ENCODE peak calls at places on chromosomes 2 and 18, in eight cellular contexts. One of them, this sample, is unnamed.

GRCh38 chr2:96874099-96874831 is 4.4 kb upstream of the SEMA4C start:
- DNase-seq in cardiac muscle cell: no peak
- DNase-seq in OCI-LY7: no peak
- DNase-seq in right cardiac atrium: no peak
- DNase-seq in pancreas: no peak
- DNase-seq in thoracic aorta: no peak
- DNase-seq in CD8-positive, alpha-beta memory T cell: no peak
- DNase-seq in neuronal stem cell: no peak
- DNase-seq in this sample: no peak

GRCh38 chr2:19009510-19009909 is 348.9 kb downstream of the OSR1 start:
- DNase-seq in cardiac muscle cell: no peak
- DNase-seq in OCI-LY7: no peak
- DNase-seq in right cardiac atrium: no peak
- DNase-seq in pancreas: no peak
- DNase-seq in thoracic aorta: no peak
- DNase-seq in CD8-positive, alpha-beta memory T cell: no peak
- DNase-seq in neuronal stem cell: no peak
- DNase-seq in this sample: no peak

GRCh38 chr18:62418258-62418657 is 93.1 kb downstream of the TNFRSF11A start:
- DNase-seq in cardiac muscle cell: no peak
- DNase-seq in OCI-LY7: no peak
- DNase-seq in right cardiac atrium: no peak
- DNase-seq in pancreas: no peak
- DNase-seq in thoracic aorta: no peak
- DNase-seq in CD8-positive, alpha-beta memory T cell: no peak
- DNase-seq in neuronal stem cell: no peak
- DNase-seq in this sample: no peak

GRCh38 chr2:28613181-28613580 is 117.3 kb downstream of the PLB1 start:
- DNase-seq in cardiac muscle cell: no peak
- DNase-seq in OCI-LY7: no peak
- DNase-seq in right cardiac atrium: no peak
- DNase-seq in pancreas: no peak
- DNase-seq in thoracic aorta: no peak
- DNase-seq in CD8-positive, alpha-beta memory T cell: no peak
- DNase-seq in neuronal stem cell: no peak
- DNase-seq in this sample: no peak

GRCh38 chr2:157055660-157056199 is 201.8 kb upstream of the GALNT5 start:
- DNase-seq in cardiac muscle cell: peak
- DNase-seq in OCI-LY7: peak
- DNase-seq in right cardiac atrium: no peak
- DNase-seq in pancreas: no peak
- DNase-seq in thoracic aorta: no peak
- DNase-seq in CD8-positive, alpha-beta memory T cell: no peak
- DNase-seq in neuronal stem cell: no peak
- DNase-seq in this sample: no peak

GRCh38 chr18:3411854-3412268 is 38.1 kb upstream of the TGIF1 start:
- DNase-seq in cardiac muscle cell: no peak
- DNase-seq in OCI-LY7: no peak
- DNase-seq in right cardiac atrium: peak
- DNase-seq in pancreas: no peak
- DNase-seq in thoracic aorta: no peak
- DNase-seq in CD8-positive, alpha-beta memory T cell: peak
- DNase-seq in neuronal stem cell: no peak
- DNase-seq in this sample: peak

GRCh38 chr2:238914648-238915015 is 66.7 kb downstream of the TWIST2 start:
- DNase-seq in cardiac muscle cell: no peak
- DNase-seq in OCI-LY7: no peak
- DNase-seq in right cardiac atrium: no peak
- DNase-seq in pancreas: no peak
- DNase-seq in thoracic aorta: no peak
- DNase-seq in CD8-positive, alpha-beta memory T cell: no peak
- DNase-seq in neuronal stem cell: no peak
- DNase-seq in this sample: no peak

GRCh38 chr2:45836316-45836715 is 184.8 kb downstream of the PRKCE start:
- DNase-seq in cardiac muscle cell: no peak
- DNase-seq in OCI-LY7: peak
- DNase-seq in right cardiac atrium: no peak
- DNase-seq in pancreas: no peak
- DNase-seq in thoracic aorta: no peak
- DNase-seq in CD8-positive, alpha-beta memory T cell: no peak
- DNase-seq in neuronal stem cell: peak
- DNase-seq in this sample: no peak

GRCh38 chr2:235879116-235879515 is 289.1 kb downstream of the GBX2 start:
- DNase-seq in cardiac muscle cell: no peak
- DNase-seq in OCI-LY7: no peak
- DNase-seq in right cardiac atrium: no peak
- DNase-seq in pancreas: no peak
- DNase-seq in thoracic aorta: no peak
- DNase-seq in CD8-positive, alpha-beta memory T cell: no peak
- DNase-seq in neuronal stem cell: no peak
- DNase-seq in this sample: no peak

GRCh38 chr2:121309801-121310200 is 24.8 kb upstream of the TFCP2L1 start:
- DNase-seq in cardiac muscle cell: no peak
- DNase-seq in OCI-LY7: no peak
- DNase-seq in right cardiac atrium: no peak
- DNase-seq in pancreas: no peak
- DNase-seq in thoracic aorta: no peak
- DNase-seq in CD8-positive, alpha-beta memory T cell: peak
- DNase-seq in neuronal stem cell: no peak
- DNase-seq in this sample: no peak

GRCh38 chr2:79723830-79724229 is 211.0 kb downstream of the CTNNA2 start:
- DNase-seq in cardiac muscle cell: no peak
- DNase-seq in OCI-LY7: no peak
- DNase-seq in right cardiac atrium: no peak
- DNase-seq in pancreas: no peak
- DNase-seq in thoracic aorta: no peak
- DNase-seq in CD8-positive, alpha-beta memory T cell: no peak
- DNase-seq in neuronal stem cell: no peak
- DNase-seq in this sample: no peak

GRCh38 chr2:207861789-207862188 is 92.1 kb upstream of the FZD5 start:
- DNase-seq in cardiac muscle cell: no peak
- DNase-seq in OCI-LY7: no peak
- DNase-seq in right cardiac atrium: no peak
- DNase-seq in pancreas: no peak
- DNase-seq in thoracic aorta: no peak
- DNase-seq in CD8-positive, alpha-beta memory T cell: no peak
- DNase-seq in neuronal stem cell: no peak
- DNase-seq in this sample: no peak

GRCh38 chr2:54787760-54788366 is 64.4 kb downstream of the EML6 start:
- DNase-seq in cardiac muscle cell: no peak
- DNase-seq in OCI-LY7: peak
- DNase-seq in right cardiac atrium: no peak
- DNase-seq in pancreas: no peak
- DNase-seq in thoracic aorta: no peak
- DNase-seq in CD8-positive, alpha-beta memory T cell: no peak
- DNase-seq in neuronal stem cell: no peak
- DNase-seq in this sample: no peak

GRCh38 chr2:54787270-54787669 is 63.8 kb downstream of the EML6 start:
- DNase-seq in cardiac muscle cell: no peak
- DNase-seq in OCI-LY7: peak
- DNase-seq in right cardiac atrium: no peak
- DNase-seq in pancreas: no peak
- DNase-seq in thoracic aorta: no peak
- DNase-seq in CD8-positive, alpha-beta memory T cell: no peak
- DNase-seq in neuronal stem cell: no peak
- DNase-seq in this sample: no peak

DNA sequence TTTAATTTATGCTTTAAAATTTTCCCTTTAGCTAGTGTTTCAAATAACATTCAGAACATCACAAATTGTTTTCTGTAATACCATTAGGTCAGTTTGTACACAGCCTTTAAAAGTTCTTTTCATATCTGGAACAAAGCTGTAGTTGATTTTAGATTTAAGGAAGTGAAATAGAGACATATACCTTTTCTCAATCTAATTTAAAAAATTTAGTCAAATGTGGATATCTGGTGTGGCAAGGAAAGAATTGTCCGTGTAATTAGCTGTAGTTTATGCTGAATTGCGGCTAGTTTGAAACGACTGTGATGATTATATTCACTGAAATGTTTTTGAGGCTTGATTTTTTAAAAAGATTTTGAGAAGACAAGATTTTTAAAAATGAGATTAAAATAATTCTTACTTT is 59.9 kb downstream of the EML6 start:
- DNase-seq in cardiac muscle cell: no peak
- DNase-seq in OCI-LY7: peak
- DNase-seq in right cardiac atrium: no peak
- DNase-seq in pancreas: no peak
- DNase-seq in thoracic aorta: no peak
- DNase-seq in CD8-positive, alpha-beta memory T cell: no peak
- DNase-seq in neuronal stem cell: no peak
- DNase-seq in this sample: no peak
- H3K27ac ChIP-seq in cardiac muscle cell: no peak
- H3K27ac ChIP-seq in OCI-LY7: peak
- H3K27ac ChIP-seq in right cardiac atrium: no peak
- H3K27ac ChIP-seq in pancreas: no peak
- H3K27ac ChIP-seq in thoracic aorta: no peak
- H3K27ac ChIP-seq in CD8-positive, alpha-beta memory T cell: no peak
- H3K27ac ChIP-seq in neuronal stem cell: no peak
- H3K27ac ChIP-seq in this sample: no peak

DNA sequence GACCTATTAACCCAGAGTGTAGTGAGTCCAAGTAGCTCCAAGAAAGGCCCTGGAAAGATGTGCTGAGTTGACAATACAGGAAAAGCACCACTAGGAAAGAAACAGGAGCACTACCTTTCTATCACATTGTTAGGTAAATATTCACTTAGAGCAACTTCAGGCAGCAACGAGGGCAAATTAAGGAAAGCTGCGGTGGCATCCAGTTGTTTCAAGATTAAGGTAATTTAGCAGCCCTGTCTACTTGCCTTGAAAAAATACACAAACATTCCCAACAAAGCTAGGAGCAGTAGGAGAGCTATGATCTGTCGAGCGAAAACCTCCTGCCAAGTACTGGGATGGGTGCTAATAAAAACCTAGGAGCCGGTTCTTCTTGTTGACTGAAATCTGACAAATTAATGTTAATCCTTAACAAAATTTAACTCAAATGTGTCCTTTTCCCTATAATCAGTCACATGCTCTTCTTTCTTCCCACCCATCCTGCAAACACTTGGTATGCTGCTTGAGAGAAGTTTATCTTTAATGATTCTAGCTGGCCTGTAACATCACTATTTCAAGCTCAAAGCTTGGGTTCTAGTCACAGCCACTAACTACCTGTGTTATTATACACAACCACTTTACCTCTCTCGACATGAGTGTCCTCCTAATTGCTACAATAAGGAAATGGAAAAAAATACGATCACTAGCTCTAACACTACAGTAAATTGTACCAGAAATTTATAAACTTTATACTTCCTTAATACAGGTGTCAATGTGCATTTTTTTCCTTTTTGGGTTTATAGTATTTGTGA is 2.0 kb downstream of the ACAA2 start:
- DNase-seq in cardiac muscle cell: no peak
- DNase-seq in OCI-LY7: no peak
- DNase-seq in right cardiac atrium: no peak
- DNase-seq in pancreas: no peak
- DNase-seq in thoracic aorta: no peak
- DNase-seq in CD8-positive, alpha-beta memory T cell: no peak
- DNase-seq in neuronal stem cell: no peak
- DNase-seq in this sample: no peak
- H3K4me3 ChIP-seq in cardiac muscle cell: no peak
- H3K4me3 ChIP-seq in OCI-LY7: peak
- H3K4me3 ChIP-seq in right cardiac atrium: no peak
- H3K4me3 ChIP-seq in pancreas: no peak
- H3K4me3 ChIP-seq in thoracic aorta: no peak
- H3K4me3 ChIP-seq in CD8-positive, alpha-beta memory T cell: no peak
- H3K4me3 ChIP-seq in neuronal stem cell: no peak
- H3K4me3 ChIP-seq in this sample: no peak

GRCh38 chr18:23302852-23303527 is 150.1 kb upstream of the RIOK3 start:
- DNase-seq in cardiac muscle cell: no peak
- DNase-seq in OCI-LY7: no peak
- DNase-seq in right cardiac atrium: no peak
- DNase-seq in pancreas: no peak
- DNase-seq in thoracic aorta: no peak
- DNase-seq in CD8-positive, alpha-beta memory T cell: no peak
- DNase-seq in neuronal stem cell: no peak
- DNase-seq in this sample: no peak

GRCh38 chr18:23302514-23302851 is 150.6 kb upstream of the RIOK3 start:
- DNase-seq in cardiac muscle cell: no peak
- DNase-seq in OCI-LY7: no peak
- DNase-seq in right cardiac atrium: no peak
- DNase-seq in pancreas: no peak
- DNase-seq in thoracic aorta: no peak
- DNase-seq in CD8-positive, alpha-beta memory T cell: no peak
- DNase-seq in neuronal stem cell: no peak
- DNase-seq in this sample: no peak

GRCh38 chr18:23311346-23312103 is 141.6 kb upstream of the RIOK3 start:
- DNase-seq in cardiac muscle cell: no peak
- DNase-seq in OCI-LY7: no peak
- DNase-seq in right cardiac atrium: peak
- DNase-seq in pancreas: no peak
- DNase-seq in thoracic aorta: peak
- DNase-seq in CD8-positive, alpha-beta memory T cell: no peak
- DNase-seq in neuronal stem cell: no peak
- DNase-seq in this sample: peak

GRCh38 chr18:23306842-23307241 is 146.2 kb upstream of the RIOK3 start:
- DNase-seq in cardiac muscle cell: no peak
- DNase-seq in OCI-LY7: no peak
- DNase-seq in right cardiac atrium: no peak
- DNase-seq in pancreas: no peak
- DNase-seq in thoracic aorta: no peak
- DNase-seq in CD8-positive, alpha-beta memory T cell: peak
- DNase-seq in neuronal stem cell: no peak
- DNase-seq in this sample: no peak

DNA sequence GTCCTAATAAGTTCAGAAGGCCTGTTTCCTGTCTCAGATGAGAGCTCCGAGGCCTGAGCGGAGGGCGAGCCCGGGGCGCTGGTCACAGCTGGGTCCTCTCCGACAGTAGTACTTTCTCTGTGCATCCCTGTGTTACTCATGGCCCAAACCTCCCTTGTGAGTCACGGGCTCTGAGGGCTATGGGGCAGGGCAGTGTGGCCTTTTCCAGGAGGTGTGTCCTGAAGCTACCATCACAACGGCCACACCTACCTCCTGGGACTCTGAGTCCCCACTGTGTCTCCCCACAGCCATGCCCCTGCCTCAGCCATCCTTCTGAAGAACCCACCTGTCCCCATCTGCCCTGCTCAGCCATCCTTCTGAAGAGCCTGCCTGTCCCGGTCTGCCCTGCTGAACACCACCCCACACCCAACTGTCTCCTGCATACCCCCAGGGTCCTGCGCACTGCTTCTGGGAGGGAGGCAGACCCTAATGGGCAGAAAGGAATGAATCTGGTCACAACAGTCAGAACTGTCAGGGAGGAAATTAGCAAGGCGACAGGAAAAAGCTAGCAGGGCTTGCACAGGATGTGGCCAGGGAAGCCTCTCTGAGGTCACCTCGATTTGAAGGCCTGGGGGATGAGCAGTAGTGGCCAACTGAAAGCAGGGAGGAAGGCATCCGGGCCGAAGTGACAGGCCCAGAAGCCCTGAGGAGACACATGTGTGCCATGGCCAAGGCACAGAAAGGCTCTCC is 145.4 kb upstream of the RIOK3 start:
- DNase-seq in cardiac muscle cell: no peak
- DNase-seq in OCI-LY7: peak
- DNase-seq in right cardiac atrium: no peak
- DNase-seq in pancreas: no peak
- DNase-seq in thoracic aorta: no peak
- DNase-seq in CD8-positive, alpha-beta memory T cell: no peak
- DNase-seq in neuronal stem cell: no peak
- DNase-seq in this sample: no peak
- H3K27ac ChIP-seq in cardiac muscle cell: no peak
- H3K27ac ChIP-seq in OCI-LY7: no peak
- H3K27ac ChIP-seq in right cardiac atrium: no peak
- H3K27ac ChIP-seq in pancreas: no peak
- H3K27ac ChIP-seq in thoracic aorta: peak
- H3K27ac ChIP-seq in CD8-positive, alpha-beta memory T cell: no peak
- H3K27ac ChIP-seq in neuronal stem cell: no peak
- H3K27ac ChIP-seq in this sample: no peak

GRCh38 chr2:8893978-8894820 is 56.8 kb upstream of the KIDINS220 start:
- DNase-seq in cardiac muscle cell: no peak
- DNase-seq in OCI-LY7: no peak
- DNase-seq in right cardiac atrium: no peak
- DNase-seq in pancreas: no peak
- DNase-seq in thoracic aorta: no peak
- DNase-seq in CD8-positive, alpha-beta memory T cell: no peak
- DNase-seq in neuronal stem cell: no peak
- DNase-seq in this sample: no peak
- H3K4me3 ChIP-seq in cardiac muscle cell: no peak
- H3K4me3 ChIP-seq in OCI-LY7: no peak
- H3K4me3 ChIP-seq in right cardiac atrium: no peak
- H3K4me3 ChIP-seq in pancreas: no peak
- H3K4me3 ChIP-seq in thoracic aorta: no peak
- H3K4me3 ChIP-seq in CD8-positive, alpha-beta memory T cell: no peak
- H3K4me3 ChIP-seq in neuronal stem cell: no peak
- H3K4me3 ChIP-seq in this sample: no peak

This sample was measured in lung.